ENCODE peak calls at places on chromosome X, in five cellular contexts. S, U, N, F and Q are unnamed samples.
A peak's percentile ranks its signal among the peaks of the same experiment; 100 is the strongest.

GRCh38 chrX:120801426-120801825 is 74.2 kb downstream of the CT47B1 start:
- DNase-seq in S (no peak), U (no peak), N (no peak), F (no peak), Q (no peak)

GRCh38 chrX:18210470-18210869 is 10.2 kb downstream of the BEND2 start:
- DNase-seq in S (no peak), U (no peak), N (no peak), F (no peak), Q (no peak)

GRCh38 chrX:24561121-24561520 is 86.0 kb downstream of the PCYT1B start:
- DNase-seq in S (no peak), U (no peak), N (no peak), F (no peak), Q (no peak)

GRCh38 chrX:124690495-124690894 is 344.1 kb downstream of the SH2D1A start:
- DNase-seq in S (no peak), U (no peak), N (no peak), F (no peak), Q (no peak)

GRCh38 chrX:120332394-120332793 is 21.1 kb upstream of the TMEM255A start:
- DNase-seq in S (no peak), U (no peak), N (no peak), F (no peak), Q (no peak)

GRCh38 chrX:14676431-14676830 is 147.1 kb downstream of the GLRA2 start:
- DNase-seq in S (no peak), U (no peak), N (no peak), F (peak; percentile 51), Q (no peak)

GRCh38 chrX:114581528-114582263 is 2.2 kb upstream of the HTR2C start:
- DNase-seq in S (no peak), U (peak; percentile 24), N (no peak), F (peak; percentile 2), Q (peak; percentile 78)

GRCh38 chrX:13688772-13689518 is at the start of gene RAB9A:
- DNase-seq in S (peak; percentile 9), U (peak; percentile 62), N (peak; percentile 49), F (peak; percentile 79), Q (peak; percentile 81)

GRCh38 chrX:3728454-3728853 is 15.0 kb upstream of the PRKX start:
- DNase-seq in S (no peak), U (no peak), N (no peak), F (no peak), Q (no peak)

GRCh38 chrX:77009691-77010090 is 437.5 kb upstream of the FGF16 start:
- DNase-seq in S (no peak), U (no peak), N (no peak), F (no peak), Q (no peak)

GRCh38 chrX:103183912-103184311 is 31.0 kb upstream of the BEX4 start:
- DNase-seq in S (no peak), U (no peak), N (no peak), F (no peak), Q (peak; percentile 36)

GRCh38 chrX:107574054-107574683 is 54.1 kb upstream of the PRPS1 start:
- DNase-seq in S (no peak), U (no peak), N (peak; percentile 83), F (peak; percentile 89), Q (no peak)

GRCh38 chrX:56813318-56813837 is 84.3 kb downstream of the NBDY start:
- DNase-seq in S (no peak), U (no peak), N (peak; percentile 71), F (peak; percentile 76), Q (peak; percentile 14)

GRCh38 chrX:140733766-140734342 is 24.3 kb downstream of the LINC00632 start:
- DNase-seq in S (no peak), U (no peak), N (no peak), F (peak; percentile 53), Q (no peak)

GRCh38 chrX:106791495-106791894 is 11.0 kb upstream of the TBC1D8B start:
- DNase-seq in S (no peak), U (no peak), N (no peak), F (no peak), Q (no peak)

GRCh38 chrX:119617511-119618164 is 11.4 kb upstream of the NKRF start:
- DNase-seq in S (no peak), U (no peak), N (no peak), F (no peak), Q (no peak)

GRCh38 chrX:57083143-57083542 is 38.2 kb downstream of the SPIN2B start:
- DNase-seq in S (no peak), U (no peak), N (no peak), F (no peak), Q (peak; percentile 32)

GRCh38 chrX:30713061-30713525 is 59.9 kb downstream of the GK start:
- DNase-seq in S (peak; percentile 0), U (peak; percentile 3), N (peak; percentile 34), F (peak; percentile 61), Q (peak; percentile 43)

GRCh38 chrX:69705818-69706217 is 89.9 kb downstream of the EDA start:
- DNase-seq in S (no peak), U (no peak), N (no peak), F (no peak), Q (no peak)

GRCh38 chrX:12894074-12894691 is 12.2 kb upstream of the TLR8 start:
- DNase-seq in S (no peak), U (no peak), N (no peak), F (peak; percentile 24), Q (no peak)

GRCh38 chrX:47815901-47816845 is 20.5 kb upstream of the ZNF81 start:
- DNase-seq in S (no peak), U (no peak), N (no peak), F (no peak), Q (peak; percentile 70)

GRCh38 chrX:69603566-69604194 is 12.2 kb upstream of the EDA start:
- DNase-seq in S (no peak), U (no peak), N (peak; percentile 21), F (peak; percentile 1), Q (peak; percentile 24)

DNA sequence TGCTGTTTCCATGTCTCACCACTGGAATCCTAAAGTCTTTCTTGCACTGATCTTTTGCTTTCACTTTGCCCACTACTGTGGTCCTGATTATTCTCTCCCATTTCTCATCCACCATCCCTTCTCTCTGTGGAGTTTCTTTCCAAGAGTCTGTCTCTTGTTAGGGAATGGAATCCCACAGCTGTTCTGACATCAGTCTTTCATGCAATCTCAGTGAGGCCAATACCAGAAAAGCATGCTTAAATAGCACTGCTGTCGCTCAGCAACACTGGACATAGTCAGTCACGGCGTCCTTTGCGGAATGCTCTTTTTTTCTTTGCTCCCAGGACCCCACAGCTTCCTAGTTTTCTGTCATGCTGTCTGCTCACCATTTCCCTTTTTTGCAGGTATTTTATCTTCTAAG is 20.1 kb downstream of the SLITRK4 start:
- DNase-seq in S (no peak), U (no peak), N (no peak), F (peak; percentile 28), Q (no peak)
- H2BK12ac ChIP-seq in S (no peak overlapping the region), U (no peak overlapping the region), N (no peak overlapping the region), F (no peak overlapping the region), Q (no peak overlapping the region)

GRCh38 chrX:574830-575229 is 55.8 kb upstream of the SHOX start:
- DNase-seq in S (no peak), U (no peak), N (no peak), F (no peak), Q (no peak)
- H2BK12ac ChIP-seq in S (no peak overlapping the region), U (no peak overlapping the region), N (no peak overlapping the region), F (no peak overlapping the region), Q (no peak overlapping the region)

GRCh38 chrX:110418220-110418856 is 59.7 kb downstream of the RTL9 start:
- DNase-seq in S (no peak), U (no peak), N (no peak), F (peak; percentile 85), Q (peak; percentile 55)
- H2BK12ac ChIP-seq in S (no peak overlapping the region), U (no peak overlapping the region), N (no peak overlapping the region), F (no peak overlapping the region), Q (no peak overlapping the region)

DNA sequence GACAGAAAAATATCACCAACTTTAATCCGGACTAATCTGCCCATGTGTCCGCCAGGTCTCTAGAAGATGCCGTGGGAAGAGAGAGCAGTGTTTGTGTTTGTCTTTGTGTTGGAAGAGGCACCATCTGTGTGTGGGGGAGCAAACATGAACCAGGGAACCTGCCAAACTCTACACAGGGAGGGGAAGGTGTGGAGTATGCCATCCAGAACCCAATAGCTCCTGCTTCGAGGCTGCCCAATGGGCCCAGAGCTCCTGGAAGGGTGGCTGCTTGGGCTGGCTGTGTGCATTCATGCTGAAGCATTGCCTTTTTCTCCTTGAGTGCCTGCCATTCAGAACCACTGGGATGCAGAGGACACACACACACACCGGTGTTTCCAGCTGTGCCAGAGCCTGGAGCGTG is 536.2 kb downstream of the MID1IP1 start:
- DNase-seq in S (no peak), U (no peak), N (no peak), F (no peak), Q (no peak)
- H2BK12ac ChIP-seq in S (no peak overlapping the region), U (no peak overlapping the region), N (no peak overlapping the region), F (peak overlapping the region; percentile 6), Q (no peak overlapping the region)